ENCODE peak calls at places on chromosomes 12 and 14, in five cellular contexts. M is RWPE1, L is neural crest cell, N is adrenal gland, P is mucosa of descending colon. G is an unnamed sample.

GRCh38 chr12:123478762-123479161 is 20.8 kb downstream of the SNRNP35 start:
- DNase-seq in P (no peak), M (peak), L (no peak), N (peak), G (no peak)

GRCh38 chr14:87113286-87113685 is 879.7 kb downstream of the GALC start:
- DNase-seq in P (no peak), N (no peak), M (no peak), L (no peak), G (no peak)

GRCh38 chr12:7905071-7905470 is 30.9 kb downstream of the SLC2A3 start:
- DNase-seq in M (no peak), P (no peak), L (no peak), N (no peak), G (no peak)

GRCh38 chr12:52052471-52053186 is 1.4 kb downstream of the NR4A1 start:
- DNase-seq in L (no peak), M (no peak), N (no peak), P (peak), G (peak)

GRCh38 chr14:42111355-42111754 is 504.7 kb downstream of the LRFN5 start:
- DNase-seq in N (no peak), M (no peak), L (no peak), P (no peak), G (no peak)

GRCh38 chr12:96907681-96908163 is 665 bp downstream of the NEDD1 start:
- DNase-seq in P (no peak), N (no peak), L (peak), M (peak), G (no peak)

GRCh38 chr14:71472281-71472960 is 459.8 kb upstream of the RGS6 start:
- DNase-seq in M (no peak), N (no peak), P (no peak), L (no peak), G (no peak)

GRCh38 chr12:110699591-110700445 is 10.9 kb upstream of the HVCN1 start:
- DNase-seq in M (no peak), N (no peak), L (no peak), P (no peak), G (no peak)

GRCh38 chr12:88684170-88684569 is 103.9 kb upstream of the KITLG start:
- DNase-seq in P (no peak), M (no peak), N (no peak), L (no peak), G (no peak)

GRCh38 chr12:8780389-8780788 is 42.0 kb upstream of the A2ML1 start:
- DNase-seq in N (no peak), P (no peak), L (no peak), M (peak), G (no peak)

GRCh38 chr12:5258498-5258897 is 173.4 kb upstream of the NTF3 start:
- DNase-seq in P (no peak), N (no peak), M (no peak), L (no peak), G (no peak)

GRCh38 chr14:52061380-52061779 is 7.5 kb downstream of the NID2 start:
- DNase-seq in N (no peak), P (no peak), L (no peak), M (no peak), G (no peak)

GRCh38 chr14:22099942-22100763 is 426.5 kb upstream of the OR4E1 start:
- DNase-seq in M (peak), P (peak), L (peak), N (peak), G (peak)

GRCh38 chr14:104546021-104546491 is 33.5 kb upstream of the C14orf180 start:
- DNase-seq in M (no peak), P (peak), L (no peak), N (peak), G (no peak)

GRCh38 chr12:52321433-52321832 is 235 bp upstream of the KRT83 start:
- DNase-seq in N (no peak), M (no peak), P (no peak), L (no peak), G (no peak)

GRCh38 chr14:105442834-105443233 is 23.2 kb downstream of the MTA1 start:
- DNase-seq in L (no peak), P (no peak), M (no peak), N (no peak), G (no peak)

GRCh38 chr14:52325126-52325525 is 11.0 kb downstream of the PTGER2 start:
- DNase-seq in L (no peak), N (no peak), M (no peak), P (no peak), G (no peak)

GRCh38 chr12:116077431-116077830 is 200.1 kb downstream of the MED13L start:
- DNase-seq in L (no peak), P (no peak), N (no peak), M (no peak), G (no peak)

GRCh38 chr12:97452839-97453238 is 9.8 kb upstream of the RMST start:
- DNase-seq in L (no peak), M (no peak), N (no peak), P (no peak), G (no peak)

GRCh38 chr14:65732112-65732511 is 319.6 kb downstream of the FUT8 start:
- DNase-seq in N (no peak), L (no peak), M (no peak), P (no peak), G (no peak)

GRCh38 chr14:53042480-53042879 is 91.6 kb upstream of the FERMT2 start:
- DNase-seq in M (no peak), N (peak), L (no peak), P (no peak), G (no peak)

GRCh38 chr12:95862038-95862437 is 3.3 kb downstream of the SNRPF start:
- DNase-seq in P (no peak), M (no peak), L (no peak), N (no peak), G (no peak)

GRCh38 chr14:68911594-68912227 is 67.4 kb downstream of the ACTN1 start:
- DNase-seq in L (peak), P (no peak), M (peak), N (peak), G (peak)

GRCh38 chr14:55715889-55716288 is 135.9 kb downstream of the KTN1 start:
- DNase-seq in P (no peak), M (no peak), N (no peak), L (no peak), G (no peak)

GRCh38 chr12:50257226-50258166 is 25.8 kb downstream of the LIMA1 start:
- DNase-seq in M (no peak), P (no peak), L (no peak), N (no peak), G (no peak)

GRCh38 chr12:58301337-58302122 is 360.2 kb downstream of the ATP23 start:
- DNase-seq in N (no peak), M (no peak), P (no peak), L (no peak), G (no peak)

GRCh38 chr12:58299371-58299770 is 358.0 kb downstream of the ATP23 start:
- DNase-seq in N (no peak), P (no peak), M (no peak), L (no peak), G (no peak)

GRCh38 chr12:58298793-58299192 is 357.4 kb downstream of the ATP23 start:
- DNase-seq in N (no peak), P (no peak), M (no peak), L (no peak), G (no peak)

GRCh38 chr12:58306266-58306995 is 365.1 kb downstream of the ATP23 start:
- DNase-seq in M (no peak), N (no peak), P (no peak), L (no peak), G (no peak)

DNA sequence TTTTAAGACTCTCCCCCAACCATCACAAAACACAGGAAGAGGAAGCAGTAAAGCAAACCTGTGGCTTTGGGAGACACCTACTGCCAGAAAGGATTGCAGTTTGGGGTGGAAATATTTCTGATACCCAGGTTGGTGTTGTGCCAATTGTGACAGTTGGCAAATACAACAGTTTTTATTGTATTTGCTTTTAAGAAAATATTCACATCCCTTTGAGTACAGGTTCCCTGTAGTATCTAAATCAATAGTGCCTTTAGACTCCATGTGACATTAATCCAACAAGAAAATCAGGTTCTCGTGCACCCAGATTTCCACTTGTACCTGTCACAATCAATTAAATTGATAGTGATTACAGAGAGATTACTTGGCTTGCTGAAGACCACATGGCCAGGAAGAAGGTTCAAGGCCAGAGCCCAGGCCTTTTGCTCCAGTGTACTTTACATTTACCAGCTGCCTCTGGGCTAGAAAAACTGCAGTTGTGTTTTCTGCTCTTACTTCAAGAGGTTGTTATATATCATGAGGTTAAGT is 361.2 kb downstream of the ATP23 start:
- DNase-seq in L (no peak), P (no peak), M (no peak), N (peak), G (no peak)
- TF ChIP-seq CTCF in L (no peak), P (no peak), M (no peak), N (no peak), G (no peak)

GRCh38 chr14:77140937-77141591 is 527 bp downstream of the ZDHHC22 start:
- DNase-seq in L (peak), M (no peak), P (no peak), N (no peak), G (no peak)
- TF ChIP-seq CTCF in L (peak), M (peak), P (no peak), N (no peak), G (peak)

GRCh38 chr12:71938728-71939385 is at the start of gene TPH2:
- DNase-seq in L (peak), P (no peak), N (peak), M (peak), G (peak)
- TF ChIP-seq CTCF in L (peak), P (no peak), N (peak), M (no peak), G (no peak)

GRCh38 chr14:72514660-72515025 is 379.3 kb downstream of the DPF3 start:
- DNase-seq in P (no peak), M (no peak), L (no peak), N (no peak), G (no peak)

GRCh38 chr14:72513346-72513745 is 380.6 kb downstream of the DPF3 start:
- DNase-seq in N (no peak), P (no peak), M (no peak), L (no peak), G (no peak)

GRCh38 chr14:72512925-72513324 is 381.0 kb downstream of the DPF3 start:
- DNase-seq in P (no peak), N (no peak), L (no peak), M (no peak), G (no peak)

GRCh38 chr14:72515779-72516770 is 377.8 kb downstream of the DPF3 start:
- DNase-seq in M (no peak), N (no peak), L (no peak), P (no peak), G (peak)

DNA sequence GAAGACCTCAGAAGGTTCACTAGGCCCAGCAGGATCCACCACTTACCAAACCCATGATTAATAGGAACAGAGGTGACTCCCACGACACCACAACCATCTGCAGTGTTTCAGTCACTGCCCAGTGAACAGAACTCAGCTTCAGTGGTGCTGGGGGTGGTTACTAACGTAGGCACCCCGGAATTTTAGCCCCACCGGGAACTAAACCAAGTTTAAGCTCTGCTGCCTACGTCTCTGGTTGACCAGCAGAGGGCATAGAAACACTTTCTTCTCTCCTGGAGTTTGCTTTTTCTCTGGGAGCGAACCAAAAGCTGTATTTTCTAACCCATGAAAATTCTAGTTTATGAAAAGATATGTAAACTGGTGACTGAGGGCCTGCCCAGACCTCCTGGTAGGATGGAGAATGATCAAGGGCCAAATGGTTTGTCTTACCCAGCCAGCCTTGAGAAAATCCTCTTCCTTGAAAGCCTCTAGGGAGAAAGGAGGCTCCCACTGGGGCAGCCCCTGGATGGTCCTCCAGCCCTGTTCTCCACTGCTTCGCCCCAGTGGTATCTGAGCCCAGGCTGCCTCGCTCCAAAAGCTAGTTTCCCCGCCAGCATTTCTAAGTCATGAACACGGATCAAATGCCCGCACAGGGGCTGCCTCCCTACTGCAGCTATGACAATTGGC is 379.8 kb downstream of the DPF3 start:
- DNase-seq in M (peak), P (no peak), L (no peak), N (no peak), G (no peak)
- TF ChIP-seq CTCF in M (peak), P (no peak), L (peak), N (peak), G (peak)

GRCh38 chr12:69099201-69099837 is 140.1 kb upstream of the CPSF6 start:
- DNase-seq in P (no peak), L (no peak), N (no peak), M (no peak), G (no peak)

GRCh38 chr12:69106482-69107118 is 132.8 kb upstream of the CPSF6 start:
- DNase-seq in M (no peak), N (peak), L (no peak), P (no peak), G (peak)

GRCh38 chr12:69105101-69105613 is 134.2 kb upstream of the CPSF6 start:
- DNase-seq in N (no peak), L (no peak), M (no peak), P (no peak), G (no peak)

GRCh38 chr12:69101505-69101904 is 137.9 kb upstream of the CPSF6 start:
- DNase-seq in P (no peak), L (no peak), M (no peak), N (peak), G (peak)

GRCh38 chr12:69102856-69103255 is 136.5 kb upstream of the CPSF6 start:
- DNase-seq in M (no peak), N (no peak), P (no peak), L (no peak), G (no peak)
- TF ChIP-seq CTCF in M (no peak), N (no peak), P (no peak), L (no peak), G (no peak)

GRCh38 chr12:112855375-112855774 is 51.4 kb upstream of the OAS1 start:
- DNase-seq in P (no peak), N (no peak), M (peak), L (no peak), G (no peak)
- TF ChIP-seq CTCF in P (no peak), N (no peak), M (no peak), L (peak), G (no peak)

GRCh38 chr12:12133259-12133658 is 62.5 kb downstream of the BCL2L14 start:
- DNase-seq in L (no peak), M (no peak), P (no peak), N (no peak), G (no peak)

GRCh38 chr12:12138203-12139154 is 67.7 kb downstream of the BCL2L14 start:
- DNase-seq in M (no peak), L (no peak), N (no peak), P (no peak), G (no peak)

GRCh38 chr12:12128665-12129064 is 57.9 kb downstream of the BCL2L14 start:
- DNase-seq in L (no peak), P (no peak), M (no peak), N (no peak), G (no peak)

GRCh38 chr12:12133785-12134184 is 63.0 kb downstream of the BCL2L14 start:
- DNase-seq in M (no peak), P (no peak), L (no peak), N (no peak), G (no peak)
- TF ChIP-seq CTCF in M (no peak), P (no peak), L (no peak), N (no peak), G (no peak)

GRCh38 chr14:89013098-89013504 is 188.7 kb downstream of the TTC8 start:
- DNase-seq in M (peak), P (peak), L (no peak), N (no peak), G (no peak)
- TF ChIP-seq CTCF in M (no peak), P (peak), L (peak), N (no peak), G (no peak)

DNA sequence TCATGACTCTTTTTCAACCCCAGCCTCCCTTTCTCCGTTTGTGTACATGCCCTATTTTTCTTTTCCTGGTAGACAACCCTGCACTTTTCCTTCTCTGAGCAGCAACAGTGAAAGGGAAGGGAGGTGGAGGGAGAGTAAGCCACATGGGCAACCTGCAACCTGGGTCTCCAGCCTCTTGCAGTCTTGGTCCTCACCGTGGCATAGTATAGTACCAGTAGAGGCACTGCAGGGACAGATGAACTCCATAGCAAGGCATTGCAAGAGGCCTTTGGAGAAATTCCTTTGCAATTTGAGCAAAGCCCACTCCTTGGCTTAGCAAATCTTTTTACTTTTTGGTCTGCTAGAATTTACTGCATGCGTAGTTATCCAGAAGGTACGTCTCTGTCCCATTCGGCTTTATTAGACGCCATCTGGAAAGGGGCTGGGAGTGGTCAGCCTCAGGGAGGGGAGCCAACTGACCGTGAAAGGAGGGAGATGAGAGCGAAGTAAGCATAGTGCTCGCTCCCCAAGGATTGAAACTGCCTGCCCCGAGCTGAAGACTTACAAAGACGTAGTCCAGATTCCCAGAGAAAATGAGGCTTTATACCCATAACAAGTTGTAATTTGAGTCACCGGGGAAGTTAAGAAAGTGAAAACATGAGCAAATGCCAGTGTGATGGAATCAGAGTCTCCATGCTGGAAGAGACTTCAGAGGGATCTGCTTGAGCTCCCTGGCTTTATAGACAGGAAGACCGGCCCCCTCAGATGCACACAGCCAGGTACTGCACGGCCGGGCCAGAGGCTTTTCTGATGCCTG is 331.9 kb downstream of the CACNA1C start:
- DNase-seq in P (no peak), N (no peak), L (no peak), M (no peak), G (no peak)
- TF ChIP-seq CTCF in P (no peak), N (no peak), L (no peak), M (no peak), G (no peak)

DNA sequence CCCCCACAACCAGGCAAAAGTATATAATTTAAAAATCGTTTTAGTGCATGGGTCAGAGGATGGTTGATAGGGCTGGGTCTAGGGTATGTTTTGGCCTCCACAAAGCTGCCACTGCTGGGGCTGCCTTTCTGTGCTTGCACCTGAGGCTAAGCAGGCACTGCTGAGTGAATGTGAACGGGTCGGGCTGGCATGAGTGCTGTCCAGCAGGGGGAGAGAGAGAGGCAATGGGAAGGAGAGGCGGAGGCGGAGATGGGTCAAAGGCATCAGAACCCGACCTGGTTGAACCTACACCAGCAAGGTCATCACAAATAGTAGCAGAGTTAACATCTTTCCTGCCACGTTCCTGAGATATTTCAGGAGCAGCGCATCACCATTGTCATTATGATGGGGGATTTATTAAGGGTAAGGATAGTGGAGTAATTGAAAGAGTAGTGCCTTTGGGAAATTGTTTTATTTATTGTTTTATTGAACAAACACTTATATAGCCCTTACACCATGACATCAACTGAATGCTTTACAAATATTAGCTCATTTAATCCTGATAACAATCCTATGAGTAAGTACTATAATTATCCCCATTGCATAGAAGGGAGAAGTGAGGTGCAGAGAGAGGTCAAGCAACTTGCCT is 5.8 kb upstream of the NRXN3 start:
- DNase-seq in N (no peak), L (peak), P (no peak), M (peak), G (no peak)
- TF ChIP-seq CTCF in N (peak), L (peak), P (peak), M (no peak), G (no peak)